ENCODE peak calls at places on chromosome 16, in ten cellular contexts. H is effector memory CD4-positive, alpha-beta T cell; E is Peyer's patch; G is upper lobe of right lung; Z is psoas muscle; Y is H9; X is neural progenitor cell; S is tibial artery; J is left ventricle myocardium inferior; W is neuronal stem cell. V is an unnamed sample. For H3K4me1, the result is how much of the 10 kb centered on the place peaks cover.

GRCh38 chr16:12626411-12626810 is 177.3 kb downstream of the CPPED1 start:
- DNase-seq in H (no peak), E (no peak), G (no peak), Z (no peak), Y (no peak), X (no peak), S (no peak), J (no peak), W (no peak), V (no peak)

GRCh38 chr16:88455610-88456355 is 2.7 kb downstream of the ZFPM1 start:
- DNase-seq in H (peak), E (peak), G (peak), Z (no peak), Y (no peak), X (peak), S (no peak), J (no peak), W (no peak), V (no peak)

GRCh38 chr16:58655215-58655596 is 25.6 kb upstream of the CNOT1 start:
- DNase-seq in H (no peak), E (peak), G (no peak), Z (no peak), Y (no peak), X (no peak), S (no peak), J (no peak), W (no peak), V (no peak)

GRCh38 chr16:59204589-59204988 is 470.5 kb upstream of the GOT2 start:
- DNase-seq in H (no peak), E (no peak), G (no peak), Z (no peak), Y (no peak), X (no peak), S (no peak), J (no peak), W (no peak), V (no peak)

GRCh38 chr16:75648265-75649076 is 898 bp downstream of the TERF2IP start:
- DNase-seq in H (peak), E (peak), G (peak), Z (peak), Y (peak), X (peak), S (peak), J (peak), W (peak), V (peak)

GRCh38 chr16:3646348-3646920 is 8.1 kb upstream of the DNASE1 start:
- DNase-seq in H (no peak), E (peak), G (peak), Z (no peak), Y (no peak), X (no peak), S (no peak), J (no peak), W (no peak), V (no peak)

GRCh38 chr16:86889974-86890373 is 311.6 kb downstream of the FOXL1 start:
- DNase-seq in H (no peak), E (no peak), G (no peak), Z (no peak), Y (no peak), X (no peak), S (no peak), J (no peak), W (no peak), V (no peak)

GRCh38 chr16:3503513-3503912 is 2.7 kb downstream of the CLUAP1 start:
- DNase-seq in H (peak), E (no peak), G (peak), Z (no peak), Y (no peak), X (no peak), S (no peak), J (no peak), W (no peak), V (no peak)

GRCh38 chr16:12153662-12154061 is 177.1 kb downstream of the SNX29 start:
- DNase-seq in H (no peak), E (no peak), G (no peak), Z (no peak), Y (no peak), X (no peak), S (no peak), J (no peak), W (no peak), V (no peak)

GRCh38 chr16:68298907-68299515 is 11.7 kb downstream of the SLC7A6OS start:
- DNase-seq in H (no peak), E (no peak), G (peak), Z (peak), Y (no peak), X (peak), S (peak), J (peak), W (no peak), V (peak)

GRCh38 chr16:53968896-53969295 is 264.9 kb downstream of the FTO start:
- DNase-seq in H (no peak), E (no peak), G (no peak), Z (no peak), Y (no peak), X (no peak), S (no peak), J (no peak), W (no peak), V (no peak)

GRCh38 chr16:77043076-77043475 is 147.9 kb upstream of the MON1B start:
- DNase-seq in H (no peak), E (no peak), G (no peak), Z (no peak), Y (no peak), X (peak), S (no peak), J (no peak), W (no peak), V (no peak)

GRCh38 chr16:86298166-86299131 is 211.9 kb upstream of the FOXF1 start:
- DNase-seq in H (no peak), E (peak), G (no peak), Z (no peak), Y (no peak), X (peak), S (no peak), J (no peak), W (no peak), V (no peak)

GRCh38 chr16:83652898-83653297 is 154.9 kb upstream of the HSBP1 start:
- DNase-seq in H (no peak), E (no peak), G (no peak), Z (no peak), Y (no peak), X (no peak), S (no peak), J (no peak), W (no peak), V (no peak)

GRCh38 chr16:4837733-4838501 is 9.2 kb downstream of the GLYR1 start:
- DNase-seq in H (no peak), E (no peak), G (peak), Z (no peak), Y (no peak), X (no peak), S (no peak), J (no peak), W (no peak), V (no peak)

GRCh38 chr16:75004460-75004859 is 5.6 kb downstream of the ZNRF1 start:
- DNase-seq in H (no peak), E (no peak), G (no peak), Z (no peak), Y (no peak), X (no peak), S (no peak), J (no peak), W (no peak), V (no peak)

GRCh38 chr16:79912592-79913310 is 312.2 kb upstream of the MAF start:
- DNase-seq in H (no peak), E (no peak), G (no peak), Z (no peak), Y (no peak), X (no peak), S (no peak), J (no peak), W (no peak), V (no peak)

GRCh38 chr16:75559564-75560372 is 3.7 kb upstream of the TMEM231 start:
- DNase-seq in H (no peak), E (no peak), G (no peak), Z (no peak), Y (peak), X (peak), S (no peak), J (no peak), W (no peak), V (peak)

GRCh38 chr16:57519796-57520360 is 16.5 kb downstream of the CCDC102A start:
- DNase-seq in H (peak), E (peak), G (peak), Z (peak), Y (peak), X (peak), S (peak), J (peak), W (no peak), V (peak)

GRCh38 chr16:17555176-17555575 is 84.4 kb upstream of the XYLT1 start:
- DNase-seq in H (no peak), E (no peak), G (no peak), Z (no peak), Y (no peak), X (no peak), S (no peak), J (no peak), W (no peak), V (no peak)

GRCh38 chr16:48287239-48287638 is 39.9 kb upstream of the ABCC11 start:
- DNase-seq in H (no peak), E (no peak), G (no peak), Z (no peak), Y (no peak), X (no peak), S (no peak), J (no peak), W (no peak), V (no peak)

GRCh38 chr16:4788489-4788889 is 344 bp upstream of the SEPTIN12 start:
- DNase-seq in H (no peak), E (no peak), G (no peak), Z (no peak), Y (no peak), X (no peak), S (no peak), J (no peak), W (no peak), V (peak)

GRCh38 chr16:86494565-86495356 is 15.6 kb upstream of the FOXF1 start:
- DNase-seq in H (no peak), E (no peak), G (no peak), Z (no peak), Y (peak), X (peak), S (no peak), J (no peak), W (no peak), V (no peak)

GRCh38 chr16:56363181-56363716 is 62.1 kb downstream of the AMFR start:
- DNase-seq in H (no peak), E (no peak), G (no peak), Z (no peak), Y (no peak), X (no peak), S (no peak), J (no peak), W (no peak), V (no peak)

GRCh38 chr16:48911700-48912099 is 301.7 kb upstream of the N4BP1 start:
- DNase-seq in H (no peak), E (no peak), G (no peak), Z (no peak), Y (no peak), X (peak), S (no peak), J (no peak), W (no peak), V (no peak)

GRCh38 chr16:11585460-11586374 is 1.0 kb downstream of the LITAF start:
- DNase-seq in H (no peak), E (peak), G (peak), Z (peak), Y (no peak), X (no peak), S (peak), J (peak), W (no peak), V (peak)

GRCh38 chr16:71230122-71230845 is at the start of gene HYDIN:
- DNase-seq in H (no peak), E (peak), G (peak), Z (no peak), Y (peak), X (peak), S (no peak), J (no peak), W (peak), V (peak)

GRCh38 chr16:3963203-3963602 is 82.7 kb upstream of the CREBBP start:
- DNase-seq in H (peak), E (no peak), G (no peak), Z (no peak), Y (no peak), X (no peak), S (no peak), J (no peak), W (no peak), V (peak)

GRCh38 chr16:80058236-80058635 is 457.7 kb upstream of the MAF start:
- DNase-seq in H (no peak), E (no peak), G (no peak), Z (peak), Y (no peak), X (no peak), S (peak), J (peak), W (no peak), V (peak)

GRCh38 chr16:2692948-2693651 is 10.8 kb downstream of the KCTD5 start:
- DNase-seq in H (no peak), E (no peak), G (no peak), Z (peak), Y (peak), X (peak), S (no peak), J (no peak), W (no peak), V (peak)

GRCh38 chr16:19285431-19285830 is at the start of gene CLEC19A:
- DNase-seq in H (no peak), E (no peak), G (no peak), Z (no peak), Y (no peak), X (no peak), S (no peak), J (no peak), W (no peak), V (no peak)

GRCh38 chr16:53932975-53933374 is 229.0 kb downstream of the FTO start:
- DNase-seq in H (no peak), E (no peak), G (no peak), Z (no peak), Y (no peak), X (no peak), S (no peak), J (no peak), W (no peak), V (no peak)

GRCh38 chr16:48561960-48562393 is 48.0 kb downstream of the N4BP1 start:
- DNase-seq in H (no peak), E (no peak), G (no peak), Z (no peak), Y (no peak), X (no peak), S (no peak), J (no peak), W (no peak), V (no peak)

GRCh38 chr16:10878644-10879498 is 1.9 kb downstream of the CIITA start:
- DNase-seq in H (no peak), E (peak), G (peak), Z (peak), Y (peak), X (peak), S (peak), J (peak), W (no peak), V (peak)

DNA sequence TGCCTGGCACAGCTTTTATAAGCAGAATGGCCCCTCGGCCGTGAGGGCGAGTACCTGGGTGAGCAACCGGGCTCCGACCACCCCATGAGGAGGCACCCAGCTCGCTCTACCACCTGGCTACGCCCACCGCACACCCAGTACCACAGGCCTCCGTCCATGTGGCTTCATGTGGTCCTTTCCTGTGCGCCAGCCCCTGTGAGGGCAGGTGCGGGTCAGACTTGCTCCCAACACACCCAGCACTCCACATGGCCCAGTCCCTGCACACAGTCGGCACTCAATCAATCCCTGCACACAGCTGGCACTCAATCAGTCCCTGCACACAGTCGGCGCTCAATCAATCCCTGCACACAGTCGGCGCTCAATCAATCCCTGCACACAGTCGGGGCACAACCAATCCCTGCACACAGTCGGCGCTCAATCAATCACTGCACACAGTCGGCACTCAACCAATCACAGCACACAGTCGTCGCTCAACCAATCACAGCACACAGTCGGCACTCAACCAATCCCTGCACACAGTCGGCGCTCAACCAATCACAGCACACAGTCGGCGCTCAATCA is 4.0 kb downstream of the C1QTNF8 start:
- DNase-seq in H (no peak), E (no peak), G (no peak), Z (no peak), Y (no peak), X (no peak), S (no peak), J (no peak), W (no peak), V (no peak)
- H3K4me1 ChIP-seq in H (under half), E (under half), G (under half), Z (under half), Y (under half), X (under half), S (under half), J (under half), W (under half), V (under half)

DNA sequence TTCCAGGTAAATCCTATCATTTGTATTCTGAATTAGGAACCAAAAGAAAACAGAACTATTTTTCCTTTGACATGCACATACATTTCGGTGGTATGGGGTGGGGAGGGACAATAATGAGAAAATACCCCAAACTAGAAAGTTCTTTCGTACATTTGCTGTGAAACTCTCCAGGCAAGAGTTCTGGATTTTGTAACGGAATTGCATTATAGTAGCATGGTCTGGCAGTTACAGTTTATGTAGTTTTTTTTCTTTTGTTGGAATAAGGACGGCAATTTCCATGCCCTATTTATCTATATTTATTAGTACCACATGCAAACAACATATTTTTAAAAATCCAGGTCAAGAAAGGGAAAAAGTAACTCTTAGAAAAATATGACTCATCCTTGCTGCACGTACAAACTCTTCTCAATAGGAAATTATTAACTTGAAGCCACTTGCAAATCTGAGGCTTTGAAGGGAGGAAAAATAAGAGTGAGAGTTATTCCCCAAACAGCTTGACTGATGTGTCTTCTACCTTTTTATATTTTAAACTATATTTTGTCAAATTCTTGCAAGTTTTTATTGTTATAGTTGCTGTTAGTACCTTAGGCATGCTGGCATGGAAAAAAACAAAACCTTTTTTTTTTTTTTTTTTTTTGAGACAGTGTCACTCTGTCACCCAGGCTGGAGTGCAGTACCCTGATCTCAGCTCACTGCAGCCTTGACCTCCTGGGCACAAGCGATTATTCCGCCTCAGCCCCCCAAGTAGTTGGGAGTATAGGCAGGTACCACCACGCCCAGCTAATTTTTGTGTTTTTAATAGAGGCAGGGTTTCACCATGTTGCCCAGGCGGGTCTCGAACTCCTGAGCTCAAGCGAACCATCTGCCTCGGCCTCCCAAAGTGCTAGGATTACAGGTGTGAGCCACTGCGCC is 69.3 kb downstream of the WWP2 start:
- DNase-seq in H (no peak), E (no peak), G (no peak), Z (no peak), Y (no peak), X (no peak), S (no peak), J (no peak), W (no peak), V (no peak)
- H3K4me1 ChIP-seq in H (under half), E (under half), G (under half), Z (under half), Y (under half), X (under half), S (under half), J (half or more), W (under half), V (under half)

GRCh38 chr16:66898933-66899309 is 18.6 kb downstream of the PDP2 start:
- DNase-seq in H (no peak), E (no peak), G (no peak), Z (no peak), Y (no peak), X (no peak), S (no peak), J (no peak), W (no peak), V (no peak)
- H3K4me1 ChIP-seq in H (under half), E (under half), G (under half), Z (half or more), Y (under half), X (under half), S (under half), J (under half), W (under half), V (under half)

GRCh38 chr16:84992700-84993075 is 18.6 kb downstream of the ZDHHC7 start:
- DNase-seq in H (no peak), E (no peak), G (no peak), Z (no peak), Y (no peak), X (no peak), S (no peak), J (no peak), W (no peak), V (no peak)
- H3K4me1 ChIP-seq in H (under half), E (under half), G (under half), Z (under half), Y (under half), X (under half), S (under half), J (under half), W (under half), V (under half)

DNA sequence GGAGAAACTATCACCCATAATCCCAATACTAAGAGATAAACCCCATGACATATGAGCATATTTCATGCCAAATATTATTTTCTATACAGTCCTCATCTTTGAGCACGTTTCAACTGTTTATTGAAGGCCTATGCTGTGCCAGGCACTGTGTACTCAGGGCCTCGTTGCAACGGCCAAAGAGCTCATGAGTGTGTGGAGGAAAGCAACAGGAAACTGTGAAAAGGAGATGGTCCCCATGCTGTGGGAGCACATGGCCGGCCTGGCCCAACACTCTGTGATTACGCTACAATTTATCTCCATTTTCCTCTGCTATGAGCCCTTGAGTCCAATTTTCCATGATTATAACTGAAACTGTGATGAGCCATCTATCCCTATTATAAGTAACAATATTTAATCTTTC is 5.6 kb downstream of the TK2 start:
- DNase-seq in H (no peak), E (no peak), G (no peak), Z (no peak), Y (no peak), X (no peak), S (no peak), J (no peak), W (no peak), V (no peak)
- H3K4me1 ChIP-seq in H (under half), E (under half), G (under half), Z (under half), Y (under half), X (under half), S (under half), J (under half), W (under half), V (under half)

GRCh38 chr16:15521390-15521757 is 87.0 kb downstream of the BMERB1 start:
- DNase-seq in H (no peak), E (no peak), G (no peak), Z (no peak), Y (no peak), X (no peak), S (no peak), J (no peak), W (no peak), V (no peak)
- H3K4me1 ChIP-seq in H (under half), E (under half), G (under half), Z (under half), Y (under half), X (under half), S (under half), J (under half), W (under half), V (under half)